ENCODE peak calls at places on chromosomes 11 and 22, in five cellular contexts. G, B, C, T and Y are unnamed samples.

GRCh38 chr11:8251767-8252295 is 11.8 kb downstream of the LMO1 start:
- DNase-seq in G (no peak), B (no peak), C (no peak), T (no peak), Y (no peak)

GRCh38 chr22:34841321-34841901 is 224.5 kb upstream of the ISX start:
- DNase-seq in G (no peak), B (no peak), C (no peak), T (no peak), Y (no peak)

GRCh38 chr22:21942407-21942895 is 10.2 kb downstream of the PPM1F start:
- DNase-seq in G (peak), B (peak), C (no peak), T (peak), Y (peak)

GRCh38 chr22:46636221-46637002 is 16.2 kb downstream of the GRAMD4 start:
- DNase-seq in G (no peak), B (no peak), C (no peak), T (no peak), Y (no peak)

GRCh38 chr11:71272161-71272560 is 19.8 kb upstream of the SHANK2 start:
- DNase-seq in G (no peak), B (no peak), C (no peak), T (no peak), Y (no peak)

GRCh38 chr22:27844656-27845602 is 43.4 kb upstream of the MN1 start:
- DNase-seq in G (no peak), B (no peak), C (no peak), T (no peak), Y (peak)

GRCh38 chr11:73237471-73238290 is 19.6 kb downstream of the P2RY2 start:
- DNase-seq in G (no peak), B (no peak), C (no peak), T (peak), Y (no peak)

GRCh38 chr22:27258773-27259172 is 542.8 kb downstream of the MN1 start:
- DNase-seq in G (no peak), B (no peak), C (no peak), T (no peak), Y (no peak)

GRCh38 chr11:10350341-10350740 is 45.5 kb downstream of the ADM start:
- DNase-seq in G (no peak), B (no peak), C (no peak), T (no peak), Y (no peak)

GRCh38 chr11:84720706-84721402 is 906.3 kb downstream of the DLG2 start:
- DNase-seq in G (peak), B (no peak), C (peak), T (peak), Y (no peak)

GRCh38 chr11:63882555-63883242 is 34.3 kb downstream of the RCOR2 start:
- DNase-seq in G (no peak), B (no peak), C (peak), T (peak), Y (no peak)

GRCh38 chr11:44774131-44774530 is 47.4 kb downstream of the TSPAN18 start:
- DNase-seq in G (no peak), B (peak), C (no peak), T (peak), Y (peak)

GRCh38 chr11:76251576-76251975 is 45.3 kb upstream of the WNT11 start:
- DNase-seq in G (no peak), B (no peak), C (no peak), T (no peak), Y (no peak)

GRCh38 chr11:5753943-5754342 is at the start of gene OR52N4:
- DNase-seq in G (no peak), B (no peak), C (no peak), T (no peak), Y (no peak)

GRCh38 chr11:9662273-9662672 is 1.6 kb upstream of the SWAP70 start:
- DNase-seq in G (peak), B (no peak), C (peak), T (peak), Y (no peak)

GRCh38 chr22:49587987-49588386 is 239.7 kb downstream of the BRD1 start:
- DNase-seq in G (no peak), B (no peak), C (no peak), T (no peak), Y (no peak)

GRCh38 chr22:26450453-26451185 is 21.6 kb downstream of the ASPHD2 start:
- DNase-seq in G (no peak), B (no peak), C (no peak), T (no peak), Y (no peak)

GRCh38 chr11:67464411-67465189 is 4.5 kb downstream of the TMEM134 start:
- DNase-seq in G (peak), B (no peak), C (peak), T (peak), Y (peak)

GRCh38 chr11:100731471-100731870 is 44.4 kb downstream of the ARHGAP42 start:
- DNase-seq in G (no peak), B (no peak), C (no peak), T (no peak), Y (no peak)

GRCh38 chr11:27039873-27040272 is 742 bp upstream of the BBOX1 start:
- DNase-seq in G (no peak), B (no peak), C (no peak), T (no peak), Y (no peak)

GRCh38 chr11:19344661-19345518 is 104.1 kb upstream of the E2F8 start:
- DNase-seq in G (peak), B (no peak), C (peak), T (peak), Y (no peak)

GRCh38 chr11:69445131-69445470 is 36.4 kb upstream of the LINC01488 start:
- DNase-seq in G (no peak), B (no peak), C (no peak), T (no peak), Y (no peak)

GRCh38 chr11:72146625-72147024 is 11.1 kb downstream of the FOLR3 start:
- DNase-seq in G (no peak), B (no peak), C (no peak), T (no peak), Y (no peak)

GRCh38 chr11:24391165-24391564 is 105.7 kb upstream of the LUZP2 start:
- DNase-seq in G (no peak), B (no peak), C (no peak), T (no peak), Y (no peak)